ENCODE peak calls at places on chromosomes 11 and 22, in four cellular contexts. V is ELF-1; E is activated T-cell treated with anti-CD3 and anti-CD28 coated beads, Interleukin-2, amount 50 U/mL, for 72 hours; S is fibroblast of villous mesenchyme. O is an unnamed sample.

GRCh38 chr11:15200696-15201095 is 86.0 kb downstream of the INSC start:
- DNase-seq in S (no peak), E (no peak), V (no peak), O (no peak)

GRCh38 chr11:115903179-115903578 is 399.0 kb upstream of the CADM1 start:
- DNase-seq in V (no peak), S (no peak), E (no peak), O (no peak)

GRCh38 chr11:831132-831864 is 1.5 kb upstream of the CD151 start:
- DNase-seq in V (peak; percentile 37), S (no peak), E (no peak), O (no peak)

GRCh38 chr11:68524213-68524612 is 63.7 kb downstream of the PPP6R3 start:
- DNase-seq in S (no peak), V (no peak), E (no peak), O (no peak)

GRCh38 chr11:76234704-76235232 is 28.5 kb upstream of the WNT11 start:
- DNase-seq in V (peak; percentile 30), S (no peak), E (no peak), O (peak; percentile 61)

GRCh38 chr22:49296561-49296960 is 531.1 kb downstream of the BRD1 start:
- DNase-seq in V (no peak), E (no peak), S (no peak), O (no peak)

GRCh38 chr11:22800482-22800881 is 29.1 kb downstream of the SVIP start:
- DNase-seq in V (no peak), S (no peak), E (no peak), O (no peak)

GRCh38 chr11:64591257-64592233 is 525 bp downstream of the SLC22A12 start:
- DNase-seq in E (no peak), S (no peak), V (no peak), O (no peak)

GRCh38 chr11:62552465-62552782 is 5.8 kb upstream of the AHNAK start:
- DNase-seq in S (peak; percentile 65), V (peak; percentile 67), E (no peak), O (no peak)

GRCh38 chr11:114196994-114197702 is 99.1 kb upstream of the NNMT start:
- DNase-seq in E (no peak), V (no peak), S (peak; percentile 35), O (peak; percentile 43)